ENCODE peak calls at places on chromosomes 2 and 18, in seven cellular contexts. X is fibroblast of lung; U is fibroblast of pulmonary artery; H is colonic mucosa; J is stomach; V is CD8-positive, alpha-beta T cell; G is AG04450. K is an unnamed sample.
A peak's percentile ranks its signal among the peaks of the same experiment; 100 is the strongest.

GRCh38 chr2:229704231-229704630 is 10.1 kb downstream of the DNER start:
- DNase-seq in X (no peak), U (no peak), H (no peak), J (no peak), V (no peak), G (no peak), K (no peak)

GRCh38 chr2:109211324-109211723 is 82.3 kb downstream of the SH3RF3 start:
- DNase-seq in X (no peak), U (no peak), H (no peak), J (no peak), V (no peak), G (no peak), K (no peak)

GRCh38 chr2:101251844-101252407 is 760 bp upstream of the CNOT11 start:
- DNase-seq in X (no peak), U (no peak), H (peak; percentile 69), J (peak; percentile 69), V (peak; percentile 60), G (no peak), K (no peak)

GRCh38 chr2:225735844-225736243 is 336.3 kb downstream of the NYAP2 start:
- DNase-seq in X (peak; percentile 97), U (peak; percentile 91), H (no peak), J (no peak), V (no peak), G (peak; percentile 70), K (peak; percentile 93)

GRCh38 chr18:48656176-48656575 is 117.3 kb downstream of the CTIF start:
- DNase-seq in X (no peak), U (no peak), H (no peak), J (no peak), V (no peak), G (no peak), K (no peak)

GRCh38 chr18:67072789-67073188 is 443.7 kb downstream of the DSEL start:
- DNase-seq in X (no peak), U (peak; percentile 2), H (no peak), J (no peak), V (no peak), G (no peak), K (no peak)

GRCh38 chr2:198440833-198441232 is 636.4 kb downstream of the PLCL1 start:
- DNase-seq in X (no peak), U (no peak), H (no peak), J (no peak), V (no peak), G (no peak), K (no peak)

GRCh38 chr2:95115418-95115817 is 6.2 kb downstream of the MRPS5 start:
- DNase-seq in X (peak; percentile 74), U (peak; percentile 78), H (peak; percentile 75), J (peak; percentile 81), V (peak; percentile 77), G (peak; percentile 21), K (peak; percentile 63)

GRCh38 chr18:33495278-33495677 is 54.8 kb upstream of the CCDC178 start:
- DNase-seq in X (peak; percentile 81), U (peak; percentile 68), H (no peak), J (no peak), V (no peak), G (no peak), K (peak; percentile 42)

GRCh38 chr2:199471443-199472057 is 13.8 kb upstream of the SATB2 start:
- DNase-seq in X (peak; percentile 42), U (peak; percentile 46), H (peak; percentile 82), J (peak; percentile 63), V (no peak), G (no peak), K (peak; percentile 49)

GRCh38 chr2:64654993-64655666 is 1.4 kb upstream of the SERTAD2 start:
- DNase-seq in X (no peak), U (peak; percentile 38), H (no peak), J (no peak), V (no peak), G (no peak), K (peak; percentile 37)

DNA sequence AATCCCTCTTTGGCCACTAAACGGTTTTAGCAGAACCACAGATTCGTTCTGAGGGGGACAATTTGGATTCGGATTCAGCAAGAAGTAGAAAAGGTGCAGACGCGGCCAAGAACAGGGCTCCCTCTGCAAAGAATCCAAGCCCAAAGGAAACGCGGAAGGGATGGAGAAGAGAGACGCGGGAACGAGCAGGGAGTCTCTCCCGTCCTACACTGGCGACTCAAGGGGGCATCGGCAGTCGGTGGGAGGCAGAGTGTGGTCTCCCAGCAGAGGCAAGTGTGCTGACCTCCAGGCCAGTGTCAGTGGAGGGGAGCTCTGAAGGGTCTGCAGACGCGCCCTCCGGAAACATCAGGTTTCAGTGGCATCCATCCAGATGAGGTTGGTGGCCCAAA is 1.1 kb downstream of the TMEM163 start:
- DNase-seq in X (no peak), U (no peak), H (no peak), J (no peak), V (no peak), G (no peak), K (no peak)
- H3K4me3 ChIP-seq in X (no peak overlapping the region), U (no peak overlapping the region), H (peak overlapping the region; percentile 28), J (peak overlapping the region; percentile 55), V (peak overlapping the region; percentile 34), G (no peak overlapping the region), K (no peak overlapping the region)

GRCh38 chr18:58542426-58543159 is 86.3 kb downstream of the ALPK2 start:
- DNase-seq in X (peak; percentile 29), U (no peak), H (no peak), J (no peak), V (no peak), G (no peak), K (no peak)
- TF ChIP-seq CTCF in X (no peak), U (no peak), H (no peak), J (no peak), V (no peak), G (no peak), K (no peak)

DNA sequence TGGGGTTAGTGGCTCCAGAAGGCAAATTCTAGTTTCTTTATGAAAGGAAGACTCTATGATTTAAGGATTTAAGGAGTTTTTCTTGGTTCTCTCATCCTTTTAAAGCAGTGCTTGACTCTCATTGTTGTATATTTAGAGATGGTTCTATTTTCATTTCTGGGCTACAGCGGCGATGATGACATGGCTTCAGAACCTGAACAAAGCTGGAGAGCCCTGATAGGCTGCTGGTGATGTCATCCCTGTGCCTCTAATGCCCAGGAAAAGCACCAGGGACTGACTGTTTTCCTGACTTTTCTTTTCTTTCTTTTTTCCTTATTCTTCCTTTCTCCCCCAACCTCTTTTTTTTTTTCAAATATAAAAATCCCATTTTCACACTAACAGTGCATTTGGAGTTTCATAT is 583.3 kb upstream of the PIK3C3 start:
- DNase-seq in X (no peak), U (peak; percentile 39), H (no peak), J (no peak), V (no peak), G (no peak), K (no peak)
- H3K4me3 ChIP-seq in X (no peak overlapping the region), U (no peak overlapping the region), H (no peak overlapping the region), J (no peak overlapping the region), V (no peak overlapping the region), G (no peak overlapping the region), K (no peak overlapping the region)

GRCh38 chr18:57444301-57444759 is 9.2 kb downstream of the ONECUT2 start:
- DNase-seq in X (no peak), U (no peak), H (no peak), J (no peak), V (no peak), G (no peak), K (no peak)

GRCh38 chr18:57445488-57446319 is 10.5 kb downstream of the ONECUT2 start:
- DNase-seq in X (no peak), U (no peak), H (no peak), J (no peak), V (no peak), G (no peak), K (no peak)

GRCh38 chr18:57447154-57447621 is 12.0 kb downstream of the ONECUT2 start:
- DNase-seq in X (peak; percentile 24), U (peak; percentile 43), H (no peak), J (no peak), V (no peak), G (no peak), K (peak; percentile 26)

GRCh38 chr18:57443716-57444115 is 8.5 kb downstream of the ONECUT2 start:
- DNase-seq in X (no peak), U (no peak), H (no peak), J (no peak), V (no peak), G (no peak), K (no peak)

DNA sequence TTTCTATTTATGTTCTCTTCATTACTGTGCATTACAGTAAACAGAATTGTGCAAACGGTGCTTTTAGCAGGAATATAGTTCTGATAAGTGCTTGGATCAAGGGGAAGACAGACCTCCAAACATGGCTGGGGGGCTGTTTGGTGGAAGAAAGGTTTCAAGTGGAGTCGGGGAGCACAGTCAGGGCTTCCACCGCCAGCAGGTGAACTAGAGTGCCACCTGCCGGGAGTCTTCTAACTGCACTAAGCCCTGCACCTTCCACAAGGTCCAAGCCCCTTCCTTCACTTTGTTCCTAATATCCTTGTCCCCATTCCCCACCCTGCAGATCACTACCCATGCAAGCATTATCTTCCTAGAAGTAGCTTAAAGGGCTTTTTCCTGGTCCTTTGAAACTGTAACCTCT is 11.1 kb downstream of the ONECUT2 start:
- DNase-seq in X (no peak), U (peak; percentile 24), H (no peak), J (no peak), V (no peak), G (no peak), K (peak; percentile 24)
- TF ChIP-seq CTCF in X (peak; percentile 51), U (peak; percentile 58), H (peak; percentile 37), J (no peak), V (no peak), G (peak; percentile 43), K (peak; percentile 52)

GRCh38 chr2:96953611-96954489 is 32.5 kb downstream of the FAM178B start:
- DNase-seq in X (no peak), U (no peak), H (no peak), J (no peak), V (no peak), G (no peak), K (no peak)
- H3K4me3 ChIP-seq in X (no peak overlapping the region), U (no peak overlapping the region), H (no peak overlapping the region), J (no peak overlapping the region), V (no peak overlapping the region), G (no peak overlapping the region), K (no peak overlapping the region)

GRCh38 chr2:119494163-119494790 is 30.0 kb downstream of the SCTR start:
- DNase-seq in X (no peak), U (no peak), H (no peak), J (no peak), V (no peak), G (no peak), K (no peak)
- TF ChIP-seq CTCF in X (no peak), U (no peak), H (no peak), J (no peak), V (no peak), G (no peak), K (no peak)

DNA sequence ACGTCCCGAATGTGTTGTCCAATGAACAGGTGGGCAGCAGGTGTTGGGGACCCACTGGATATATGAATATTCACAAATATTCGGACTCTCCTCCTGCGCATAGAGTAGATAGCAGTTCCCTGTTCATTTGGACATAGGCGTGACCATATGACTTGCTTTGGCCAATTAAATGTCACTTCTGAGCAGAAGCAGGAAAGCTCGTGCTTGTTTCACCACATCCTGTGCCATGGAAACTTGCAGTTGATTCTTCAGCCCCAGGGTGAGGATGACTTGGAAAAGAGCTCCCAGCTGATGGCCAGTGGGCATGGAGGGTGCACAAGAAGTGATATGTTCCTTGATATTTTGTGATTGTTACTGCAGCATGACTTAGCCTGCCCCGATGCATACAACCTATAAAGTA is 52.6 kb downstream of the PTPRM start:
- DNase-seq in X (no peak), U (no peak), H (no peak), J (no peak), V (no peak), G (no peak), K (no peak)
- H3K4me3 ChIP-seq in X (no peak overlapping the region), U (no peak overlapping the region), H (no peak overlapping the region), J (no peak overlapping the region), V (no peak overlapping the region), G (no peak overlapping the region), K (no peak overlapping the region)

K was measured in fibroblast of mammary gland.